ENCODE peak calls at places on chromosomes 7 and 10, in seven cellular contexts. One of them, this sample, is unnamed.

GRCh38 chr7:34842782-34843181 is 184.8 kb downstream of the NPSR1 start:
- DNase-seq in BJ: no peak
- DNase-seq in type B pancreatic cell: no peak
- DNase-seq in fibroblast of the aortic adventitia: no peak
- DNase-seq in GM12865: no peak
- DNase-seq in CD4-positive, alpha-beta T cell: no peak
- DNase-seq in neural crest cell: no peak
- DNase-seq in this sample: no peak

GRCh38 chr7:83655951-83656556 is 7.1 kb upstream of the SEMA3E start:
- DNase-seq in BJ: no peak
- DNase-seq in type B pancreatic cell: no peak
- DNase-seq in fibroblast of the aortic adventitia: peak
- DNase-seq in GM12865: peak
- DNase-seq in CD4-positive, alpha-beta T cell: no peak
- DNase-seq in neural crest cell: peak
- DNase-seq in this sample: peak

GRCh38 chr10:35838080-35838479 is 196.0 kb upstream of the FZD8 start:
- DNase-seq in BJ: no peak
- DNase-seq in type B pancreatic cell: no peak
- DNase-seq in fibroblast of the aortic adventitia: no peak
- DNase-seq in GM12865: no peak
- DNase-seq in CD4-positive, alpha-beta T cell: no peak
- DNase-seq in neural crest cell: no peak
- DNase-seq in this sample: no peak

GRCh38 chr7:67462781-67463191 is 466.2 kb downstream of the TYW1 start:
- DNase-seq in BJ: no peak
- DNase-seq in type B pancreatic cell: peak
- DNase-seq in fibroblast of the aortic adventitia: no peak
- DNase-seq in GM12865: no peak
- DNase-seq in CD4-positive, alpha-beta T cell: no peak
- DNase-seq in neural crest cell: peak
- DNase-seq in this sample: no peak

GRCh38 chr7:127862540-127862939 is 168.7 kb downstream of the LRRC4 start:
- DNase-seq in BJ: no peak
- DNase-seq in type B pancreatic cell: no peak
- DNase-seq in fibroblast of the aortic adventitia: no peak
- DNase-seq in GM12865: no peak
- DNase-seq in CD4-positive, alpha-beta T cell: no peak
- DNase-seq in neural crest cell: no peak
- DNase-seq in this sample: no peak

GRCh38 chr10:78867555-78867939 is 201.2 kb upstream of the ZMIZ1 start:
- DNase-seq in BJ: no peak
- DNase-seq in type B pancreatic cell: peak
- DNase-seq in fibroblast of the aortic adventitia: no peak
- DNase-seq in GM12865: no peak
- DNase-seq in CD4-positive, alpha-beta T cell: no peak
- DNase-seq in neural crest cell: no peak
- DNase-seq in this sample: no peak

GRCh38 chr7:36546331-36546730 is 156.7 kb downstream of the ANLN start:
- DNase-seq in BJ: no peak
- DNase-seq in type B pancreatic cell: no peak
- DNase-seq in fibroblast of the aortic adventitia: no peak
- DNase-seq in GM12865: no peak
- DNase-seq in CD4-positive, alpha-beta T cell: no peak
- DNase-seq in neural crest cell: no peak
- DNase-seq in this sample: no peak

GRCh38 chr10:51468424-51468823 is 231.0 kb downstream of the CSTF2T start:
- DNase-seq in BJ: no peak
- DNase-seq in type B pancreatic cell: no peak
- DNase-seq in fibroblast of the aortic adventitia: peak
- DNase-seq in GM12865: no peak
- DNase-seq in CD4-positive, alpha-beta T cell: no peak
- DNase-seq in neural crest cell: no peak
- DNase-seq in this sample: no peak

GRCh38 chr10:121417298-121417697 is 180.9 kb downstream of the FGFR2 start:
- DNase-seq in BJ: no peak
- DNase-seq in type B pancreatic cell: no peak
- DNase-seq in fibroblast of the aortic adventitia: no peak
- DNase-seq in GM12865: no peak
- DNase-seq in CD4-positive, alpha-beta T cell: no peak
- DNase-seq in neural crest cell: no peak
- DNase-seq in this sample: no peak

GRCh38 chr10:7318836-7319235 is 92.0 kb downstream of the SFMBT2 start:
- DNase-seq in BJ: no peak
- DNase-seq in type B pancreatic cell: no peak
- DNase-seq in fibroblast of the aortic adventitia: no peak
- DNase-seq in GM12865: peak
- DNase-seq in CD4-positive, alpha-beta T cell: no peak
- DNase-seq in neural crest cell: no peak
- DNase-seq in this sample: no peak

GRCh38 chr7:127158659-127159058 is 94.1 kb downstream of the GRM8 start:
- DNase-seq in BJ: no peak
- DNase-seq in type B pancreatic cell: no peak
- DNase-seq in fibroblast of the aortic adventitia: no peak
- DNase-seq in GM12865: peak
- DNase-seq in CD4-positive, alpha-beta T cell: no peak
- DNase-seq in neural crest cell: no peak
- DNase-seq in this sample: no peak

GRCh38 chr7:44375236-44375699 is 49.9 kb upstream of the CAMK2B start:
- DNase-seq in BJ: no peak
- DNase-seq in type B pancreatic cell: peak
- DNase-seq in fibroblast of the aortic adventitia: no peak
- DNase-seq in GM12865: no peak
- DNase-seq in CD4-positive, alpha-beta T cell: no peak
- DNase-seq in neural crest cell: no peak
- DNase-seq in this sample: peak

GRCh38 chr7:104536956-104537355 is 208.6 kb downstream of the LHFPL3 start:
- DNase-seq in BJ: no peak
- DNase-seq in type B pancreatic cell: no peak
- DNase-seq in fibroblast of the aortic adventitia: no peak
- DNase-seq in GM12865: no peak
- DNase-seq in CD4-positive, alpha-beta T cell: no peak
- DNase-seq in neural crest cell: no peak
- DNase-seq in this sample: no peak

GRCh38 chr10:114110174-114110972 is 63.6 kb downstream of the CCDC186 start:
- DNase-seq in BJ: no peak
- DNase-seq in type B pancreatic cell: no peak
- DNase-seq in fibroblast of the aortic adventitia: no peak
- DNase-seq in GM12865: no peak
- DNase-seq in CD4-positive, alpha-beta T cell: no peak
- DNase-seq in neural crest cell: no peak
- DNase-seq in this sample: no peak

GRCh38 chr10:30456262-30456661 is 22.3 kb downstream of the MAP3K8 start:
- DNase-seq in BJ: no peak
- DNase-seq in type B pancreatic cell: no peak
- DNase-seq in fibroblast of the aortic adventitia: no peak
- DNase-seq in GM12865: peak
- DNase-seq in CD4-positive, alpha-beta T cell: no peak
- DNase-seq in neural crest cell: no peak
- DNase-seq in this sample: no peak

GRCh38 chr10:11702264-11702663 is 39.9 kb upstream of the ECHDC3 start:
- DNase-seq in BJ: no peak
- DNase-seq in type B pancreatic cell: no peak
- DNase-seq in fibroblast of the aortic adventitia: no peak
- DNase-seq in GM12865: no peak
- DNase-seq in CD4-positive, alpha-beta T cell: no peak
- DNase-seq in neural crest cell: no peak
- DNase-seq in this sample: no peak

GRCh38 chr10:11704087-11704486 is 38.1 kb upstream of the ECHDC3 start:
- DNase-seq in BJ: no peak
- DNase-seq in type B pancreatic cell: no peak
- DNase-seq in fibroblast of the aortic adventitia: no peak
- DNase-seq in GM12865: no peak
- DNase-seq in CD4-positive, alpha-beta T cell: no peak
- DNase-seq in neural crest cell: no peak
- DNase-seq in this sample: no peak

GRCh38 chr10:11705687-11706086 is 36.5 kb upstream of the ECHDC3 start:
- DNase-seq in BJ: no peak
- DNase-seq in type B pancreatic cell: no peak
- DNase-seq in fibroblast of the aortic adventitia: no peak
- DNase-seq in GM12865: no peak
- DNase-seq in CD4-positive, alpha-beta T cell: no peak
- DNase-seq in neural crest cell: no peak
- DNase-seq in this sample: no peak

GRCh38 chr10:11707936-11708335 is 34.2 kb upstream of the ECHDC3 start:
- DNase-seq in BJ: no peak
- DNase-seq in type B pancreatic cell: no peak
- DNase-seq in fibroblast of the aortic adventitia: no peak
- DNase-seq in GM12865: no peak
- DNase-seq in CD4-positive, alpha-beta T cell: no peak
- DNase-seq in neural crest cell: no peak
- DNase-seq in this sample: no peak

GRCh38 chr10:11706911-11707567 is 35.1 kb upstream of the ECHDC3 start:
- DNase-seq in BJ: no peak
- DNase-seq in type B pancreatic cell: no peak
- DNase-seq in fibroblast of the aortic adventitia: no peak
- DNase-seq in GM12865: no peak
- DNase-seq in CD4-positive, alpha-beta T cell: no peak
- DNase-seq in neural crest cell: no peak
- DNase-seq in this sample: no peak
- TF ChIP-seq CTCF in BJ: no peak
- TF ChIP-seq CTCF in type B pancreatic cell: peak
- TF ChIP-seq CTCF in fibroblast of the aortic adventitia: no peak
- TF ChIP-seq CTCF in GM12865: peak
- TF ChIP-seq CTCF in CD4-positive, alpha-beta T cell: no peak
- TF ChIP-seq CTCF in neural crest cell: no peak
- TF ChIP-seq CTCF in this sample: peak

DNA sequence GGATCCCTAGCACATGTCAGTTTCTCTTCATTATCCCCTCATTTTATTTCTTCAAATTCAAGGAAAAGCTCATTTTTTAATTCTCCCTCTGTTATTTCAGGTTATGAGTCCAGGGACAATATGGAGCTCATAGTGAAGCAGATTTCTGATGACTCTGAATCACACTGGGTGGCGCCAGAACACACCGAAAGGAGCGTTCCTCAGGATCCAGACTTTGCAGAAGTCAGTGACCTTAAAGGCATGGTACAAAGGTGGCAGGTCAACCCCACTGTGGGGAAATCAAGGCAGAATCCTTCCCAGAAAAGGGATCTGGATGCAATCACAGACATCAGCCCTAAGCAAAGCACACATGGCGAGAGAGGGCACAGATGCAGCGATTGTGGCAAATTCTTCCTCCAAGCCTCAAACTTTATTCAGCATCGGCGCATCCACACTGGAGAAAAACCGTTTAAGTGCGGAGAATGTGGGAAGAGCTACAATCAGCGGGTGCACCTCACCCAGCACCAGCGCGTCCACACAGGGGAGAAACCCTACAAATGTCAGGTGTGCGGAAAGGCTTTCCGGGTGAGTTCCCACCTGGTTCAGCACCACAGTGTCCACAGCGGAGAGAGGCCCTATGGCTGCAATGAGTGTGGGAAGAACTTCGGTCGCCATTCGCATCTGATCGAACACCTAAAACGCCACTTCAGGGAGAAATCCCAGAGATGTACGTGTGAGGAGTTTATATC is 21.4 kb downstream of the ZKSCAN5 start:
- DNase-seq in BJ: no peak
- DNase-seq in type B pancreatic cell: no peak
- DNase-seq in fibroblast of the aortic adventitia: no peak
- DNase-seq in GM12865: no peak
- DNase-seq in CD4-positive, alpha-beta T cell: no peak
- DNase-seq in neural crest cell: no peak
- DNase-seq in this sample: peak
- TF ChIP-seq CTCF in BJ: peak
- TF ChIP-seq CTCF in type B pancreatic cell: peak
- TF ChIP-seq CTCF in fibroblast of the aortic adventitia: no peak
- TF ChIP-seq CTCF in GM12865: no peak
- TF ChIP-seq CTCF in CD4-positive, alpha-beta T cell: no peak
- TF ChIP-seq CTCF in neural crest cell: peak
- TF ChIP-seq CTCF in this sample: no peak

GRCh38 chr10:91856637-91857036 is 52.6 kb downstream of the FGFBP3 start:
- DNase-seq in BJ: no peak
- DNase-seq in type B pancreatic cell: no peak
- DNase-seq in fibroblast of the aortic adventitia: peak
- DNase-seq in GM12865: peak
- DNase-seq in CD4-positive, alpha-beta T cell: no peak
- DNase-seq in neural crest cell: no peak
- DNase-seq in this sample: no peak
- TF ChIP-seq CTCF in BJ: peak
- TF ChIP-seq CTCF in type B pancreatic cell: peak
- TF ChIP-seq CTCF in fibroblast of the aortic adventitia: peak
- TF ChIP-seq CTCF in GM12865: peak
- TF ChIP-seq CTCF in CD4-positive, alpha-beta T cell: no peak
- TF ChIP-seq CTCF in neural crest cell: peak
- TF ChIP-seq CTCF in this sample: no peak

DNA sequence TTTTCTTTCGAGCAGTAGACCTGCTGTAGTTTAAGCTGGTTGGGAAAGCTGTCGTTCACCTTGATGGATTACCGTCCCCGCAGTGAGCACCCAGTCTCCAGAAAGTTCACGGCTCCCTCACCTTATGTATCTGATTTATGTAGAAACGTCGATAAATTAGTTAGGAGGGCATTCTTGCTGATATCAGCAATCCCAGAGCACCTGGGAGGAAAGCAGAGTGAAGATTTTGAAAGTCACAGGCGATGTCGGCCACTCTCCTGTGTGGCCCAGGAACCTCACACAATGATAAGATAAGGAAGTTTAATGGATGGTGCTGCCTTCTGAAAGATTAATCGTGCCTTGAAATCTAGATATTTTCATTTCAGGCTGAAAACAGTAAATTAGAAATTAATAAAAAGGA is 336.8 kb downstream of the DPP6 start:
- DNase-seq in BJ: no peak
- DNase-seq in type B pancreatic cell: no peak
- DNase-seq in fibroblast of the aortic adventitia: no peak
- DNase-seq in GM12865: no peak
- DNase-seq in CD4-positive, alpha-beta T cell: no peak
- DNase-seq in neural crest cell: no peak
- DNase-seq in this sample: no peak
- TF ChIP-seq CTCF in BJ: no peak
- TF ChIP-seq CTCF in type B pancreatic cell: no peak
- TF ChIP-seq CTCF in fibroblast of the aortic adventitia: no peak
- TF ChIP-seq CTCF in GM12865: no peak
- TF ChIP-seq CTCF in CD4-positive, alpha-beta T cell: no peak
- TF ChIP-seq CTCF in neural crest cell: no peak
- TF ChIP-seq CTCF in this sample: no peak

DNA sequence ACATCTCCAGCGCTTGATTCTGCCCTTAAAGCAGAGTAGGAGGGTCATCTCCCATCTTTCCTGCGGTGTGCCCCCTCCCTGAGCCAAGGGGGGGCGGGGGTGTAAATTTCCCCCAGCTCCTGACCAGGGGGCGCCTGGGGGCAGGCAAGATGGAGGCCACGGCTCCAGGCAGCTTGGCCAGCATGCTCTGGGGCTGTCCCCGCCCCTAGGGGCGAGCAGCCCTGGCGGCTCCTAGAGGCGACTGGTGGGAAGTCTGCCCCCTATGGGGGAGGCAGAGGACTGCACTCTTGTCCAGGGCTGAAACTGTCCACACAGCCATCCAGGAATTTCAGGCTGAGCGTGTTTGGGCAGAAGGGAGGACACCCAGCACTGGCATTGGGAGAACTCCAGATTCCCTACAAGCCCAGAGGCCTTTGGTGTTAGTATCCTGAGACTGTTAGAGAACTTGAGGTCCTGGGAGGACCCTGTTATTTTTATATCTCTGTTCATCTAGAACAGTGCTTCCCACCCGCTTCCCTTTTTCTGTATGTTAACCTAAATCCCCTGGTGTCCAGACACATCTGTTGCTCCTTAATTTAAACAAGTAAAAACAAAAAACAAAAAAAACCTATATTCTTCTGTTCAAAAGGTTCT is 4.6 kb downstream of the STRA8 start:
- DNase-seq in BJ: no peak
- DNase-seq in type B pancreatic cell: no peak
- DNase-seq in fibroblast of the aortic adventitia: no peak
- DNase-seq in GM12865: peak
- DNase-seq in CD4-positive, alpha-beta T cell: no peak
- DNase-seq in neural crest cell: no peak
- DNase-seq in this sample: no peak
- TF ChIP-seq CTCF in BJ: peak
- TF ChIP-seq CTCF in type B pancreatic cell: peak
- TF ChIP-seq CTCF in fibroblast of the aortic adventitia: peak
- TF ChIP-seq CTCF in GM12865: peak
- TF ChIP-seq CTCF in CD4-positive, alpha-beta T cell: no peak
- TF ChIP-seq CTCF in neural crest cell: peak
- TF ChIP-seq CTCF in this sample: peak